ENCODE peak calls at places on chromosomes 11 and 22, in six cellular contexts. One of them, this sample, is unnamed.

GRCh38 chr11:19472679-19473078 is 231.9 kb upstream of the E2F8 start:
- DNase-seq in chondrocyte: no peak
- DNase-seq in CD4-positive, alpha-beta T cell: no peak
- DNase-seq in fibroblast of lung: no peak
- DNase-seq in NB4: no peak
- DNase-seq in neural crest cell: no peak
- DNase-seq in this sample: no peak

GRCh38 chr22:35883028-35883620 is 145.5 kb downstream of the RBFOX2 start:
- DNase-seq in chondrocyte: no peak
- DNase-seq in CD4-positive, alpha-beta T cell: no peak
- DNase-seq in fibroblast of lung: peak
- DNase-seq in NB4: no peak
- DNase-seq in neural crest cell: no peak
- DNase-seq in this sample: no peak

GRCh38 chr11:84969103-84969502 is 658.0 kb downstream of the DLG2 start:
- DNase-seq in chondrocyte: no peak
- DNase-seq in CD4-positive, alpha-beta T cell: no peak
- DNase-seq in fibroblast of lung: peak
- DNase-seq in NB4: no peak
- DNase-seq in neural crest cell: no peak
- DNase-seq in this sample: peak

GRCh38 chr22:17672417-17672991 is 33.9 kb downstream of the BCL2L13 start:
- DNase-seq in chondrocyte: no peak
- DNase-seq in CD4-positive, alpha-beta T cell: no peak
- DNase-seq in fibroblast of lung: peak
- DNase-seq in NB4: no peak
- DNase-seq in neural crest cell: no peak
- DNase-seq in this sample: no peak

GRCh38 chr11:114131366-114131963 is 72.0 kb downstream of the ZBTB16 start:
- DNase-seq in chondrocyte: no peak
- DNase-seq in CD4-positive, alpha-beta T cell: no peak
- DNase-seq in fibroblast of lung: no peak
- DNase-seq in NB4: no peak
- DNase-seq in neural crest cell: no peak
- DNase-seq in this sample: no peak

GRCh38 chr11:104881117-104881794 is 17.0 kb downstream of the CASP12 start:
- DNase-seq in chondrocyte: no peak
- DNase-seq in CD4-positive, alpha-beta T cell: no peak
- DNase-seq in fibroblast of lung: no peak
- DNase-seq in NB4: no peak
- DNase-seq in neural crest cell: no peak
- DNase-seq in this sample: no peak

GRCh38 chr11:104694259-104695070 is 203.8 kb downstream of the CASP12 start:
- DNase-seq in chondrocyte: no peak
- DNase-seq in CD4-positive, alpha-beta T cell: no peak
- DNase-seq in fibroblast of lung: peak
- DNase-seq in NB4: peak
- DNase-seq in neural crest cell: no peak
- DNase-seq in this sample: no peak

GRCh38 chr22:31604137-31604705 is 57.8 kb downstream of the PISD start:
- DNase-seq in chondrocyte: no peak
- DNase-seq in CD4-positive, alpha-beta T cell: no peak
- DNase-seq in fibroblast of lung: no peak
- DNase-seq in NB4: no peak
- DNase-seq in neural crest cell: no peak
- DNase-seq in this sample: no peak

GRCh38 chr11:1234054-1234720 is 11.3 kb downstream of the MUC5B start:
- DNase-seq in chondrocyte: peak
- DNase-seq in CD4-positive, alpha-beta T cell: no peak
- DNase-seq in fibroblast of lung: no peak
- DNase-seq in NB4: no peak
- DNase-seq in neural crest cell: no peak
- DNase-seq in this sample: peak

GRCh38 chr22:29216873-29217666 is 11.4 kb downstream of the EMID1 start:
- DNase-seq in chondrocyte: peak
- DNase-seq in CD4-positive, alpha-beta T cell: no peak
- DNase-seq in fibroblast of lung: peak
- DNase-seq in NB4: peak
- DNase-seq in neural crest cell: no peak
- DNase-seq in this sample: peak

GRCh38 chr11:92596596-92597317 is 372.1 kb downstream of the FAT3 start:
- DNase-seq in chondrocyte: no peak
- DNase-seq in CD4-positive, alpha-beta T cell: no peak
- DNase-seq in fibroblast of lung: peak
- DNase-seq in NB4: no peak
- DNase-seq in neural crest cell: no peak
- DNase-seq in this sample: no peak

GRCh38 chr11:68661697-68662603 is 22.4 kb upstream of the GAL start:
- DNase-seq in chondrocyte: no peak
- DNase-seq in CD4-positive, alpha-beta T cell: no peak
- DNase-seq in fibroblast of lung: peak
- DNase-seq in NB4: no peak
- DNase-seq in neural crest cell: no peak
- DNase-seq in this sample: no peak

GRCh38 chr22:48262596-48263430 is 1500.4 kb downstream of the TBC1D22A start:
- DNase-seq in chondrocyte: no peak
- DNase-seq in CD4-positive, alpha-beta T cell: no peak
- DNase-seq in fibroblast of lung: no peak
- DNase-seq in NB4: no peak
- DNase-seq in neural crest cell: no peak
- DNase-seq in this sample: no peak

GRCh38 chr11:35347921-35348331 is 71.4 kb downstream of the SLC1A2 start:
- DNase-seq in chondrocyte: no peak
- DNase-seq in CD4-positive, alpha-beta T cell: no peak
- DNase-seq in fibroblast of lung: peak
- DNase-seq in NB4: no peak
- DNase-seq in neural crest cell: no peak
- DNase-seq in this sample: no peak

GRCh38 chr11:65355776-65356393 is 1.3 kb downstream of the TIGD3 start:
- DNase-seq in chondrocyte: peak
- DNase-seq in CD4-positive, alpha-beta T cell: no peak
- DNase-seq in fibroblast of lung: no peak
- DNase-seq in NB4: no peak
- DNase-seq in neural crest cell: no peak
- DNase-seq in this sample: peak

GRCh38 chr22:36293606-36294292 is 40.8 kb downstream of the APOL1 start:
- DNase-seq in chondrocyte: peak
- DNase-seq in CD4-positive, alpha-beta T cell: no peak
- DNase-seq in fibroblast of lung: no peak
- DNase-seq in NB4: no peak
- DNase-seq in neural crest cell: no peak
- DNase-seq in this sample: no peak

GRCh38 chr11:291281-292210 is 2.6 kb downstream of the PGGHG start:
- DNase-seq in chondrocyte: peak
- DNase-seq in CD4-positive, alpha-beta T cell: no peak
- DNase-seq in fibroblast of lung: no peak
- DNase-seq in NB4: no peak
- DNase-seq in neural crest cell: no peak
- DNase-seq in this sample: peak

GRCh38 chr11:5366856-5367255 is 15.5 kb downstream of the OR51B6 start:
- DNase-seq in chondrocyte: no peak
- DNase-seq in CD4-positive, alpha-beta T cell: no peak
- DNase-seq in fibroblast of lung: peak
- DNase-seq in NB4: no peak
- DNase-seq in neural crest cell: no peak
- DNase-seq in this sample: no peak

GRCh38 chr11:92865352-92865751 is 104.1 kb upstream of the MTNR1B start:
- DNase-seq in chondrocyte: no peak
- DNase-seq in CD4-positive, alpha-beta T cell: no peak
- DNase-seq in fibroblast of lung: peak
- DNase-seq in NB4: no peak
- DNase-seq in neural crest cell: no peak
- DNase-seq in this sample: no peak

GRCh38 chr11:79157738-79158137 is 283.1 kb downstream of the TENM4 start:
- DNase-seq in chondrocyte: no peak
- DNase-seq in CD4-positive, alpha-beta T cell: no peak
- DNase-seq in fibroblast of lung: no peak
- DNase-seq in NB4: no peak
- DNase-seq in neural crest cell: no peak
- DNase-seq in this sample: no peak

GRCh38 chr11:79156031-79156430 is 284.8 kb downstream of the TENM4 start:
- DNase-seq in chondrocyte: no peak
- DNase-seq in CD4-positive, alpha-beta T cell: no peak
- DNase-seq in fibroblast of lung: no peak
- DNase-seq in NB4: no peak
- DNase-seq in neural crest cell: no peak
- DNase-seq in this sample: peak

GRCh38 chr11:79155237-79155636 is 285.6 kb downstream of the TENM4 start:
- DNase-seq in chondrocyte: no peak
- DNase-seq in CD4-positive, alpha-beta T cell: no peak
- DNase-seq in fibroblast of lung: no peak
- DNase-seq in NB4: no peak
- DNase-seq in neural crest cell: no peak
- DNase-seq in this sample: no peak

GRCh38 chr11:79160786-79161403 is 279.9 kb downstream of the TENM4 start:
- DNase-seq in chondrocyte: no peak
- DNase-seq in CD4-positive, alpha-beta T cell: no peak
- DNase-seq in fibroblast of lung: peak
- DNase-seq in NB4: peak
- DNase-seq in neural crest cell: no peak
- DNase-seq in this sample: no peak

GRCh38 chr11:79159657-79160450 is 281.0 kb downstream of the TENM4 start:
- DNase-seq in chondrocyte: no peak
- DNase-seq in CD4-positive, alpha-beta T cell: no peak
- DNase-seq in fibroblast of lung: no peak
- DNase-seq in NB4: no peak
- DNase-seq in neural crest cell: no peak
- DNase-seq in this sample: no peak
- TF ChIP-seq CTCF in chondrocyte: peak
- TF ChIP-seq CTCF in CD4-positive, alpha-beta T cell: no peak
- TF ChIP-seq CTCF in fibroblast of lung: peak
- TF ChIP-seq CTCF in NB4: no peak
- TF ChIP-seq CTCF in neural crest cell: peak
- TF ChIP-seq CTCF in this sample: peak

DNA sequence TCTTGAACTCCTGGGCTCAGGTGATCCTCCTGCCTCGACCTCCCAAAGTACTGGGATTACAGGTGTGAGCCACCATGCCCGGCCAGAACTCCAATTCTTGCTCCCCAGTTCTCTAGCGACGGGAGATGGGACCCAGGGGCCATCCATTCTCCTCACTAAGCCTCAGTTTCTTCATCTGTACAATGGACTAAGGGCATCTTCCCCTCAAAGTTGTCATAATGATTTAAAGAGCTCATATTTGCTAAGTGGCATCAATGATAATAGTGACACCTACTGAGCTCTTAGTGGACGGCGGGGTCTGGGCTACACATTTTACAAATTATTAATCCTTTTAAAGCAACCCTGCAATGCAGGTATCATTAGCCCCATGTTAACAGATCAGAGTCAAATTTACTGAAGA is 34.5 kb downstream of the KIAA0930 start:
- DNase-seq in chondrocyte: peak
- DNase-seq in CD4-positive, alpha-beta T cell: no peak
- DNase-seq in fibroblast of lung: no peak
- DNase-seq in NB4: no peak
- DNase-seq in neural crest cell: no peak
- DNase-seq in this sample: no peak
- TF ChIP-seq CTCF in chondrocyte: peak
- TF ChIP-seq CTCF in CD4-positive, alpha-beta T cell: no peak
- TF ChIP-seq CTCF in fibroblast of lung: no peak
- TF ChIP-seq CTCF in NB4: no peak
- TF ChIP-seq CTCF in neural crest cell: no peak
- TF ChIP-seq CTCF in this sample: no peak

GRCh38 chr22:23898006-23898974 is 4.1 kb downstream of the MIF start:
- DNase-seq in chondrocyte: no peak
- DNase-seq in CD4-positive, alpha-beta T cell: no peak
- DNase-seq in fibroblast of lung: no peak
- DNase-seq in NB4: peak
- DNase-seq in neural crest cell: no peak
- DNase-seq in this sample: no peak

GRCh38 chr22:23903328-23903971 is 9.3 kb downstream of the MIF start:
- DNase-seq in chondrocyte: no peak
- DNase-seq in CD4-positive, alpha-beta T cell: no peak
- DNase-seq in fibroblast of lung: peak
- DNase-seq in NB4: no peak
- DNase-seq in neural crest cell: no peak
- DNase-seq in this sample: no peak

GRCh38 chr22:23904855-23905254 is 10.7 kb downstream of the MIF start:
- DNase-seq in chondrocyte: no peak
- DNase-seq in CD4-positive, alpha-beta T cell: no peak
- DNase-seq in fibroblast of lung: no peak
- DNase-seq in NB4: no peak
- DNase-seq in neural crest cell: no peak
- DNase-seq in this sample: no peak

GRCh38 chr22:23899042-23899745 is 5.0 kb downstream of the MIF start:
- DNase-seq in chondrocyte: no peak
- DNase-seq in CD4-positive, alpha-beta T cell: no peak
- DNase-seq in fibroblast of lung: no peak
- DNase-seq in NB4: no peak
- DNase-seq in neural crest cell: no peak
- DNase-seq in this sample: no peak

DNA sequence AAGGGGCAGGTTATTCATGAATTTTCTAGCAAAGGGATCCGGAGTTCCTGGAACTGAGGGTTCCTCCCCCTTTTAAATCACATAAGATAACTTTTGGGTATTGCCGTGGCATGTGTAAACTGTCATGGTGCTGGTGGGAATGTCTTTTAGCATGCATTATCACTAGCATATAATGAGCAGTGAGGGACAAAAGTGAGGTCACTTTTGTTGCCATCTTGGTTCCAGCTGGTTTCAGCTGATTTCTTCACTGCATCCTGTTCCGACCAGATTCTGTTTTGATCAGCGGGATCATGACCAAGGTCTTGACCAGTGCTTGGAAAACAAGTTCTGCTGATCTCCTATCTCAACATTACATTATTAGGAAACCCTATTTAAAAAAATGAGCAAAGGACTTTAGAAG is 7.4 kb downstream of the MIF start:
- DNase-seq in chondrocyte: no peak
- DNase-seq in CD4-positive, alpha-beta T cell: no peak
- DNase-seq in fibroblast of lung: no peak
- DNase-seq in NB4: no peak
- DNase-seq in neural crest cell: no peak
- DNase-seq in this sample: no peak
- TF ChIP-seq CTCF in chondrocyte: no peak
- TF ChIP-seq CTCF in CD4-positive, alpha-beta T cell: no peak
- TF ChIP-seq CTCF in fibroblast of lung: no peak
- TF ChIP-seq CTCF in NB4: no peak
- TF ChIP-seq CTCF in neural crest cell: no peak
- TF ChIP-seq CTCF in this sample: no peak

DNA sequence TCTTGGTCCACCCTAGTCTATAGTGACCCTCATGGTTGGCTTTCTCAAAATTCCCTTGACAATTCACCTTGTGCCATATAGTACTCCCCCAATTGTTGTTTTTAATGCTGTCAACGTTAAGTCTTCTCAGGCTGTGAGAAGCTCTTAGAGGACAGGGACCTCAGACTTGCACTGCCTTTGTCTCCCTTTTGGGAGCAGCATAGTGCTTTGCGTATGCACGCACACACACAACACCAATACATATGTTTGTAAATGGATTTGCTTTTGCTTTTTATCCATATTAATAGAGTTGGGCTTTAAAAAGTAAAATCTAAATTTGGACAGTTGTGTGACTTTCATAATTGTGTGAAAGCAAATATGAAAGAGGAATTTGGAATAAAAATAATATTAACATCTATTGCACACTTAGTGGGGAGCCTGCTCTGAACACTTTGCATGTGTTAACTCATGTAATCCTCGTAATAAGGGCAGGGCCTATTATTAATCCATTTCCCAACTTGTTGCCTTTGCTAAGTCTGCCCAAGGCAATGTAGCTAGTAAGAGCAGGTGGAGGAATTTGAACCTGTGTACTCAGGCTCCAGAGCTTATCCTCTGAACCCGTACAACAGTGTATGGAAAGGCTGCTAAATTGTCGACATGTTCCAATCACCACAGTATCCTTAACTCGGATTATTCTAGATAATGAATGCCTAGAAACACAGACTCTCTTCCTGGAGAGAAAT is 257.7 kb upstream of the NARS2 start:
- DNase-seq in chondrocyte: no peak
- DNase-seq in CD4-positive, alpha-beta T cell: no peak
- DNase-seq in fibroblast of lung: no peak
- DNase-seq in NB4: peak
- DNase-seq in neural crest cell: no peak
- DNase-seq in this sample: no peak
- TF ChIP-seq CTCF in chondrocyte: peak
- TF ChIP-seq CTCF in CD4-positive, alpha-beta T cell: no peak
- TF ChIP-seq CTCF in fibroblast of lung: peak
- TF ChIP-seq CTCF in NB4: peak
- TF ChIP-seq CTCF in neural crest cell: no peak
- TF ChIP-seq CTCF in this sample: no peak

This sample was measured in body of pancreas.